ENCODE peak calls at places on chromosomes 11 and 22, in six cellular contexts. C is psoas muscle; V is pancreas; Y is activated CD8-positive, alpha-beta T cell treated with anti-CD3 and anti-CD28 coated beads for 36 hours; Q is heart left ventricle; K is natural killer cell. T is an unnamed sample.

GRCh38 chr11:73623651-73624050 is 22.7 kb upstream of the PLEKHB1 start:
- ATAC-seq in C (peak; percentile 88), K (no peak), Q (peak; percentile 45), Y (no peak), V (peak; percentile 61), T (no peak)

GRCh38 chr11:34075178-34075820 is 23.8 kb downstream of the CAPRIN1 start:
- ATAC-seq in K (no peak), Q (no peak), V (peak; percentile 40), Y (no peak), C (no peak), T (no peak)

GRCh38 chr11:74662487-74663103 is 68.6 kb downstream of the CHRDL2 start:
- ATAC-seq in Y (no peak), Q (no peak), C (no peak), V (peak; percentile 46), K (no peak), T (no peak)

GRCh38 chr22:44125421-44125820 is 55.3 kb upstream of the PARVG start:
- ATAC-seq in V (no peak), C (no peak), Q (no peak), K (no peak), Y (no peak), T (no peak)

GRCh38 chr11:15920856-15921629 is 435.3 kb downstream of the SOX6 start:
- ATAC-seq in C (no peak), Y (no peak), V (no peak), K (no peak), Q (peak; percentile 88), T (no peak)

GRCh38 chr11:87421422-87421821 is 383.7 kb downstream of the TMEM135 start:
- ATAC-seq in K (no peak), V (peak; percentile 91), Y (peak; percentile 58), Q (peak; percentile 56), C (peak; percentile 85), T (peak; percentile 65)

GRCh38 chr11:125381499-125381898 is 114.6 kb downstream of the FEZ1 start:
- ATAC-seq in Q (no peak), K (no peak), Y (no peak), V (no peak), C (no peak), T (no peak)

GRCh38 chr22:20153945-20154344 is 3.1 kb upstream of the CCDC188 start:
- ATAC-seq in K (no peak), Y (no peak), C (no peak), Q (no peak), V (no peak), T (no peak)

GRCh38 chr11:128310676-128311445 is 276.5 kb downstream of the ETS1 start:
- ATAC-seq in C (no peak), V (no peak), Q (no peak), Y (peak; percentile 54), K (no peak), T (no peak)

GRCh38 chr22:29139965-29140782 is 65.5 kb upstream of the EMID1 start:
- ATAC-seq in V (peak; percentile 49), K (no peak), C (no peak), Y (no peak), Q (no peak), T (peak; percentile 80)

GRCh38 chr11:116864531-116864930 is 27.1 kb upstream of the APOA1 start:
- ATAC-seq in Y (no peak), K (no peak), C (no peak), V (no peak), Q (no peak), T (no peak)

GRCh38 chr11:84249344-84250135 is 963.4 kb upstream of the CCDC90B start:
- ATAC-seq in K (no peak), Q (no peak), Y (no peak), V (peak; percentile 22), C (no peak), T (peak; percentile 43)

GRCh38 chr11:1449516-1450270 is 36.9 kb downstream of the MOB2 start:
- ATAC-seq in V (no peak), Q (no peak), C (no peak), Y (no peak), K (no peak), T (no peak)

GRCh38 chr11:22792497-22792896 is 37.1 kb downstream of the SVIP start:
- ATAC-seq in K (no peak), Q (no peak), Y (peak; percentile 73), C (peak; percentile 56), V (peak; percentile 58), T (no peak)

GRCh38 chr11:61635304-61635703 is 44.9 kb upstream of the DAGLA start:
- ATAC-seq in Q (no peak), Y (no peak), C (no peak), K (no peak), V (no peak), T (no peak)

GRCh38 chr22:16801088-16801487 is 24.1 kb downstream of the XKR3 start:
- ATAC-seq in Y (no peak), V (no peak), K (no peak), Q (no peak), C (no peak), T (no peak)

GRCh38 chr11:123977731-123978347 is at the start of gene OR10S1:
- ATAC-seq in Y (no peak), Q (no peak), K (no peak), C (no peak), V (no peak), T (no peak)

GRCh38 chr22:44676441-44677298 is 25.3 kb upstream of the PRR5 start:
- ATAC-seq in Q (no peak), V (peak; percentile 47), K (peak; percentile 27), Y (peak; percentile 57), C (no peak), T (peak; percentile 26)

GRCh38 chr11:35171226-35171625 is 32.3 kb downstream of the CD44 start:
- ATAC-seq in Y (no peak), V (no peak), C (no peak), K (no peak), Q (no peak), T (no peak)

GRCh38 chr11:132973686-132974085 is 558.6 kb downstream of the OPCML start:
- ATAC-seq in V (no peak), Q (no peak), K (no peak), C (no peak), Y (no peak), T (no peak)

GRCh38 chr11:17256512-17256911 is 20.0 kb upstream of the NUCB2 start:
- ATAC-seq in Y (peak; percentile 80), C (no peak), Q (no peak), K (no peak), V (peak; percentile 36), T (no peak)

GRCh38 chr22:27124336-27125023 is 467.1 kb downstream of the MIAT start:
- ATAC-seq in V (peak; percentile 76), K (no peak), Y (no peak), Q (peak; percentile 47), C (no peak), T (peak; percentile 84)

GRCh38 chr11:83088965-83089364 is 17.3 kb upstream of the RAB30 start:
- ATAC-seq in V (no peak), C (no peak), Y (no peak), Q (no peak), K (no peak), T (no peak)

GRCh38 chr11:57763568-57763967 is 2.0 kb downstream of the CTNND1 start:
- ATAC-seq in Q (no peak), V (peak; percentile 50), K (no peak), C (peak; percentile 41), Y (no peak), T (no peak)

GRCh38 chr11:57758174-57758573 is 3.4 kb upstream of the CTNND1 start:
- ATAC-seq in C (no peak), Y (no peak), Q (no peak), K (no peak), V (no peak), T (no peak)

GRCh38 chr11:57764527-57764926 is 2.9 kb downstream of the CTNND1 start:
- ATAC-seq in C (no peak), Q (no peak), Y (no peak), K (no peak), V (no peak), T (no peak)

GRCh38 chr11:57762235-57762866 is 749 bp downstream of the CTNND1 start:
- ATAC-seq in K (no peak), Y (no peak), C (peak; percentile 46), V (peak; percentile 66), Q (no peak), T (no peak)

GRCh38 chr11:57761301-57762234 is at the start of gene CTNND1:
- ATAC-seq in K (no peak), V (peak; percentile 96), C (peak; percentile 99), Y (peak; percentile 79), Q (peak; percentile 99), T (peak; percentile 100)
- TF ChIP-seq CTCF in K (no peak), V (no peak), C (no peak), Y (no peak), Q (no peak), T (no peak)

DNA sequence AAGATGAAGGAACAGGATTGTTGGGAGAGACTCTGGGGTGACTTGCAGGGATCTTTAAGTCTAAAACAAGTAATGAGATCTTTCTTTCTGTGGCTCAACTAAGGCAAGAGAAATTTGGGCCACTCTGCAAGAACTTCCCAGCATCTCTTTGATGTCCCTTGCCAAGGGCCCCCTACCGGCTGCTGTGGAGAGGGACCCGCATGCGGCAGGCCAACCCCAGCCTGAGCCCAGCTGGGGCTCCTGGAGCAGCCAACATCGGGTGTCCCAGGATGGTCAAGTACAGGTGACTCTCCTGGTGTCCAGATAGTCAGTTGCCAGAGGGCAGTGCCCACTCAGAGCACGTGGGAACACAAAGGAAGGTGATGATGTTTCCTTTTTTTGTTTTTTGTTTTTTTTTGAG is 363.2 kb downstream of the TBC1D22A start:
- ATAC-seq in Y (no peak), K (no peak), Q (no peak), C (no peak), V (no peak), T (no peak)
- TF ChIP-seq CTCF in Y (no peak), K (no peak), Q (no peak), C (no peak), V (no peak), T (no peak)

DNA sequence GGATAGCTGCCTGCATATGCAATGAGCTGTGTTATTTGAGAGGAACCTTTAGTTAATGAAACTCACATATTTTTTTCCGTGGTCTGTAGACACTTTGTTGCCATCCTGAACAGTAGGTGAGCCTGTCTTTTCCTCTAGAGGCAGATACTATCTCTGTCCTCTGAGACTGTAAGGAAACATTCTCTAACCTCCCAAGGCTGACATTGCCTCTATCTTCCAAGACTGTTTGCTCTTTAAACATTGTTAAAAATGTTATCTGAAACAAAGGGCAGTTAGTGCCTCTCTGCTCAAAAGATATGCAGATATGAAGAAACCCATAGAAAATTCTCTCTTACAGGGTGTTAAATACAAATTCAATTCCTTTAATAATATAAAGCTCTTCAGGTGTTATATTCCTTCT is 963.8 kb upstream of the CNTN5 start:
- ATAC-seq in C (no peak), K (no peak), Q (no peak), Y (no peak), V (no peak), T (no peak)
- TF ChIP-seq CTCF in C (no peak), K (no peak), Q (no peak), Y (no peak), V (no peak), T (no peak)

DNA sequence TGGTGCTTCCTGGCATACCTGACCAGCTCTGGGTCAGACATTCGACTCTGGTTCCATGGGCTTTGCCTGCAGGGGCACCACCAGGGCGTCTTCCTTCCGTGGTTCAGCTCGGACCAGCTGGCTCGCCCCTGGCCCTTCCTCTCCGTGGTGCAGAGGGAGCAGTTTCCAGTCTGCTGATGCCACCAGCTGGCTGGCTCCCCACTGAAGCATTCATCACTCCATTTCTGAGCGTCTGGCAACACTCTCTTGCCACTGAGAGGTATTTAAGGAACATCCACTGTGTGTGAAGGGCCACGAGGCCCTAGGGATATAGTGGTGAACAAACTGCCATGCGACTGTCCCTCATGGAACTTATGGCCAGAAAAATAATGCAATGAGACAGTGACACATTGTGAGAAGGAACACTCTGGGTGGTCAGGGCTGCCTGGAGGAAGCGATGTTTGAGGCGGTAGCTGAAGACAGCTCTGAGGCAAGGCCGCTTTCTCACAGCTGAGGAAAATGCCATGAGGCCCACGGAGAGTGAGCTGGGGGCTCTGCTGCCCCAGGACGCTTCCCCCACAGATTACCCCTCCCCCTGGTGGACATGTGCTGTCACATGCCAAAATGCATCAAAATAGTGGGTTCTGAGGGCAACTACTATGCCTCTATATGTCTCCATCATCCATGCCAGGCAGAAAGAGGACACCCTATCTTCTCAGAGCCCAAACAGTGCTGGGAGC is 44.9 kb upstream of the ARFGAP3 start:
- ATAC-seq in Y (no peak), Q (peak; percentile 67), V (no peak), K (no peak), C (peak; percentile 86), T (no peak)
- TF ChIP-seq CTCF in Y (peak; percentile 29), Q (no peak), V (no peak), K (peak; percentile 25), C (peak; percentile 14), T (no peak)